ENCODE peak calls at places on chromosomes 12 and 14, in eight cellular contexts. I, V, L, Q, C, A, E and K are unnamed samples.

GRCh38 chr12:124774462-124775167 is 89.0 kb downstream of the SCARB1 start:
- DNase-seq in I (no peak), V (peak), L (peak), Q (peak), C (no peak), A (peak), E (no peak), K (no peak)

GRCh38 chr12:121508533-121508932 is 72.3 kb downstream of the KDM2B start:
- DNase-seq in I (no peak), V (no peak), L (no peak), Q (no peak), C (no peak), A (no peak), E (no peak), K (no peak)

GRCh38 chr14:39581474-39581873 is 149.2 kb upstream of the FBXO33 start:
- DNase-seq in I (no peak), V (no peak), L (no peak), Q (no peak), C (no peak), A (no peak), E (no peak), K (no peak)

GRCh38 chr12:1093166-1093751 is 102.2 kb downstream of the ERC1 start:
- DNase-seq in I (peak), V (peak), L (peak), Q (peak), C (peak), A (no peak), E (no peak), K (no peak)

GRCh38 chr12:132043216-132043615 is 93.5 kb downstream of the EP400 start:
- DNase-seq in I (no peak), V (no peak), L (no peak), Q (no peak), C (no peak), A (no peak), E (no peak), K (no peak)

GRCh38 chr14:91035855-91036254 is 24.6 kb downstream of the RPS6KA5 start:
- DNase-seq in I (no peak), V (no peak), L (no peak), Q (no peak), C (no peak), A (no peak), E (no peak), K (no peak)

GRCh38 chr14:74660167-74660566 is 48.1 kb upstream of the LTBP2 start:
- DNase-seq in I (no peak), V (no peak), L (no peak), Q (no peak), C (no peak), A (no peak), E (no peak), K (no peak)

GRCh38 chr12:50110762-50111416 is 1.1 kb upstream of the COX14 start:
- DNase-seq in I (peak), V (no peak), L (no peak), Q (peak), C (peak), A (no peak), E (no peak), K (peak)